ENCODE peak calls at places on chromosomes 7 and 10, in eight cellular contexts. I, Y, M, L, S, F, N and P are unnamed samples.

GRCh38 chr7:137592232-137592896 is 248.8 kb upstream of the PTN start:
- DNase-seq in I (peak; percentile 84), Y (no peak), M (peak; percentile 71), L (peak; percentile 59), S (peak; percentile 91), F (peak; percentile 85), N (peak; percentile 83), P (peak; percentile 85)

GRCh38 chr7:55574062-55574717 is 1.9 kb upstream of the VOPP1 start:
- DNase-seq in I (peak; percentile 28), Y (no peak), M (peak; percentile 74), L (no peak), S (peak; percentile 30), F (no peak), N (no peak), P (peak; percentile 74)

GRCh38 chr10:110446954-110447608 is 50.6 kb upstream of the DUSP5 start:
- DNase-seq in I (peak; percentile 95), Y (no peak), M (peak; percentile 95), L (no peak), S (peak; percentile 44), F (peak; percentile 83), N (no peak), P (peak; percentile 87)

GRCh38 chr7:135979674-135980660 is 2.8 kb upstream of the MTPN start:
- DNase-seq in I (peak; percentile 63), Y (no peak), M (peak; percentile 78), L (no peak), S (peak; percentile 61), F (peak; percentile 33), N (no peak), P (peak; percentile 89)

GRCh38 chr10:34184901-34185386 is 630.2 kb downstream of the PARD3 start:
- DNase-seq in I (no peak), Y (no peak), M (no peak), L (no peak), S (peak; percentile 12), F (peak; percentile 96), N (no peak), P (peak; percentile 56)

GRCh38 chr10:30676319-30676718 is 46.8 kb upstream of the LYZL2 start:
- DNase-seq in I (no peak), Y (no peak), M (no peak), L (no peak), S (no peak), F (no peak), N (no peak), P (no peak)

GRCh38 chr7:99498546-99498944 is 1.5 kb downstream of the ZNF394 start:
- DNase-seq in I (no peak), Y (no peak), M (no peak), L (no peak), S (no peak), F (peak; percentile 19), N (no peak), P (no peak)

GRCh38 chr7:107230334-107230733 is 61.5 kb downstream of the HBP1 start:
- DNase-seq in I (peak; percentile 53), Y (no peak), M (peak; percentile 48), L (no peak), S (no peak), F (peak; percentile 90), N (no peak), P (peak; percentile 51)

GRCh38 chr7:69564454-69565417 is 33.5 kb upstream of the AUTS2 start:
- DNase-seq in I (no peak), Y (peak; percentile 40), M (peak; percentile 52), L (no peak), S (peak; percentile 91), F (no peak), N (no peak), P (peak; percentile 1)

GRCh38 chr10:48333856-48334255 is 27.4 kb downstream of the MAPK8 start:
- DNase-seq in I (peak; percentile 28), Y (no peak), M (peak; percentile 29), L (no peak), S (no peak), F (no peak), N (no peak), P (no peak)

GRCh38 chr10:5943536-5943935 is 33.8 kb downstream of the IL15RA start:
- DNase-seq in I (peak; percentile 59), Y (no peak), M (peak; percentile 68), L (no peak), S (peak; percentile 59), F (no peak), N (peak; percentile 34), P (peak; percentile 58)

GRCh38 chr10:17257466-17258321 is 29.7 kb downstream of the VIM start:
- DNase-seq in I (peak; percentile 78), Y (peak; percentile 16), M (peak; percentile 67), L (peak; percentile 67), S (peak; percentile 94), F (peak; percentile 63), N (peak; percentile 81), P (peak; percentile 80)

GRCh38 chr7:88664630-88665233 is 94.8 kb upstream of the ZNF804B start:
- DNase-seq in I (no peak), Y (no peak), M (peak; percentile 84), L (no peak), S (no peak), F (peak; percentile 15), N (no peak), P (peak; percentile 88)

GRCh38 chr7:3120513-3120912 is 76.8 kb upstream of the CARD11 start:
- DNase-seq in I (no peak), Y (no peak), M (no peak), L (no peak), S (no peak), F (no peak), N (no peak), P (no peak)

GRCh38 chr7:123204206-123204835 is 4.6 kb upstream of the SLC13A1 start:
- DNase-seq in I (no peak), Y (no peak), M (no peak), L (no peak), S (no peak), F (no peak), N (no peak), P (no peak)

GRCh38 chr10:80405636-80406035 is 2.7 kb upstream of the PRXL2A start:
- DNase-seq in I (peak; percentile 16), Y (no peak), M (no peak), L (no peak), S (peak; percentile 39), F (no peak), N (peak; percentile 58), P (no peak)

GRCh38 chr7:83640731-83641533 is 8.0 kb downstream of the SEMA3E start:
- DNase-seq in I (no peak), Y (no peak), M (no peak), L (no peak), S (no peak), F (no peak), N (no peak), P (no peak)

GRCh38 chr7:91636129-91636724 is 244.3 kb downstream of the MTERF1 start:
- DNase-seq in I (no peak), Y (no peak), M (no peak), L (peak; percentile 35), S (no peak), F (peak; percentile 57), N (peak; percentile 70), P (peak; percentile 57)

GRCh38 chr7:30594055-30594539 is 581 bp upstream of the GARS1 start:
- DNase-seq in I (peak; percentile 24), Y (peak; percentile 23), M (peak; percentile 38), L (no peak), S (peak; percentile 63), F (no peak), N (peak; percentile 70), P (no peak)

GRCh38 chr7:138338361-138338760 is 121.7 kb upstream of the TRIM24 start:
- DNase-seq in I (no peak), Y (no peak), M (peak; percentile 59), L (no peak), S (no peak), F (peak; percentile 61), N (no peak), P (peak; percentile 83)

GRCh38 chr10:99612167-99612831 is 7.9 kb downstream of the SLC25A28 start:
- DNase-seq in I (peak; percentile 62), Y (no peak), M (peak; percentile 29), L (peak; percentile 63), S (peak; percentile 82), F (peak; percentile 78), N (peak; percentile 75), P (peak; percentile 71)

GRCh38 chr7:74709880-74710671 is 52.6 kb downstream of the GTF2I start:
- DNase-seq in I (peak; percentile 7), Y (no peak), M (no peak), L (no peak), S (no peak), F (peak; percentile 21), N (no peak), P (no peak)

GRCh38 chr7:37657798-37658197 is 25.8 kb upstream of the GPR141 start:
- DNase-seq in I (no peak), Y (no peak), M (no peak), L (no peak), S (no peak), F (no peak), N (no peak), P (no peak)

GRCh38 chr10:22613011-22613410 is 101.4 kb downstream of the PIP4K2A start:
- DNase-seq in I (no peak), Y (no peak), M (no peak), L (no peak), S (no peak), F (no peak), N (no peak), P (no peak)

GRCh38 chr10:86795353-86795752 is 38.9 kb downstream of the BMPR1A start:
- DNase-seq in I (peak; percentile 89), Y (no peak), M (peak; percentile 90), L (peak; percentile 64), S (peak; percentile 87), F (peak; percentile 54), N (peak; percentile 80), P (no peak)

GRCh38 chr7:22582860-22583640 is 83.1 kb upstream of the STEAP1B start:
- DNase-seq in I (peak; percentile 89), Y (no peak), M (peak; percentile 96), L (no peak), S (peak; percentile 71), F (peak; percentile 96), N (peak; percentile 32), P (peak; percentile 91)

GRCh38 chr7:55245271-55245723 is 119.8 kb upstream of the LANCL2 start:
- DNase-seq in I (peak; percentile 93), Y (no peak), M (peak; percentile 98), L (no peak), S (peak; percentile 70), F (peak; percentile 49), N (no peak), P (no peak)

GRCh38 chr7:102284891-102285540 is 1.7 kb upstream of the SH2B2 start:
- DNase-seq in I (no peak), Y (no peak), M (no peak), L (no peak), S (no peak), F (no peak), N (no peak), P (no peak)
- H3K9ac ChIP-seq in I (no peak overlapping the region), Y (peak overlapping the region; percentile 3), M (no peak overlapping the region), L (no peak overlapping the region), S (no peak overlapping the region), F (no peak overlapping the region), N (no peak overlapping the region), P (no peak overlapping the region)

GRCh38 chr7:82110146-82110823 is 333.3 kb downstream of the CACNA2D1 start:
- DNase-seq in I (no peak), Y (no peak), M (no peak), L (peak; percentile 9), S (no peak), F (no peak), N (peak; percentile 38), P (no peak)
- H3K9ac ChIP-seq in I (no peak overlapping the region), Y (no peak overlapping the region), M (no peak overlapping the region), L (no peak overlapping the region), S (no peak overlapping the region), F (no peak overlapping the region), N (no peak overlapping the region), P (peak overlapping the region; percentile 73)

GRCh38 chr10:132780356-132780755 is 5.6 kb downstream of the NKX6-2 start:
- DNase-seq in I (no peak), Y (no peak), M (no peak), L (no peak), S (no peak), F (no peak), N (no peak), P (no peak)
- H3K9ac ChIP-seq in I (no peak overlapping the region), Y (no peak overlapping the region), M (no peak overlapping the region), L (no peak overlapping the region), S (no peak overlapping the region), F (no peak overlapping the region), N (no peak overlapping the region), P (no peak overlapping the region)

GRCh38 chr10:92756233-92757065 is 66.7 kb downstream of the HHEX start:
- DNase-seq in I (peak; percentile 44), Y (peak; percentile 91), M (no peak), L (no peak), S (no peak), F (no peak), N (no peak), P (peak; percentile 96)
- H3K9ac ChIP-seq in I (no peak overlapping the region), Y (no peak overlapping the region), M (no peak overlapping the region), L (no peak overlapping the region), S (no peak overlapping the region), F (no peak overlapping the region), N (no peak overlapping the region), P (peak overlapping the region; percentile 94)